ENCODE peak calls at places on chromosomes 12 and 14, in seven cellular contexts. One of them, this sample, is unnamed.

GRCh38 chr12:112524676-112525425 is 106.1 kb downstream of the PTPN11 start:
- DNase-seq in epithelial cell of prostate: peak
- DNase-seq in body of pancreas: no peak
- DNase-seq in MM.1S: peak
- DNase-seq in upper lobe of left lung: no peak
- DNase-seq in PC-9: peak
- DNase-seq in OCI-LY7: no peak
- DNase-seq in this sample: no peak

GRCh38 chr12:115227137-115227615 is 543.2 kb upstream of the TBX3 start:
- DNase-seq in epithelial cell of prostate: peak
- DNase-seq in body of pancreas: no peak
- DNase-seq in MM.1S: no peak
- DNase-seq in upper lobe of left lung: no peak
- DNase-seq in PC-9: peak
- DNase-seq in OCI-LY7: no peak
- DNase-seq in this sample: no peak

GRCh38 chr12:130203151-130203550 is 40.9 kb downstream of the FZD10 start:
- DNase-seq in epithelial cell of prostate: no peak
- DNase-seq in body of pancreas: no peak
- DNase-seq in MM.1S: no peak
- DNase-seq in upper lobe of left lung: no peak
- DNase-seq in PC-9: no peak
- DNase-seq in OCI-LY7: no peak
- DNase-seq in this sample: no peak

GRCh38 chr14:104157303-104157928 is 19.0 kb downstream of the KIF26A start:
- DNase-seq in epithelial cell of prostate: no peak
- DNase-seq in body of pancreas: no peak
- DNase-seq in MM.1S: no peak
- DNase-seq in upper lobe of left lung: no peak
- DNase-seq in PC-9: no peak
- DNase-seq in OCI-LY7: no peak
- DNase-seq in this sample: no peak

GRCh38 chr14:22448035-22448904 is 140.8 kb downstream of the DAD1 start:
- DNase-seq in epithelial cell of prostate: no peak
- DNase-seq in body of pancreas: no peak
- DNase-seq in MM.1S: no peak
- DNase-seq in upper lobe of left lung: no peak
- DNase-seq in PC-9: peak
- DNase-seq in OCI-LY7: peak
- DNase-seq in this sample: no peak

GRCh38 chr12:76688001-76688400 is 75.9 kb upstream of the ZDHHC17 start:
- DNase-seq in epithelial cell of prostate: no peak
- DNase-seq in body of pancreas: no peak
- DNase-seq in MM.1S: no peak
- DNase-seq in upper lobe of left lung: no peak
- DNase-seq in PC-9: no peak
- DNase-seq in OCI-LY7: no peak
- DNase-seq in this sample: no peak

GRCh38 chr12:11607313-11608081 is 42.0 kb upstream of the ETV6 start:
- DNase-seq in epithelial cell of prostate: no peak
- DNase-seq in body of pancreas: peak
- DNase-seq in MM.1S: no peak
- DNase-seq in upper lobe of left lung: no peak
- DNase-seq in PC-9: peak
- DNase-seq in OCI-LY7: no peak
- DNase-seq in this sample: no peak

GRCh38 chr14:77988966-77989365 is 181.2 kb upstream of the NRXN3 start:
- DNase-seq in epithelial cell of prostate: peak
- DNase-seq in body of pancreas: no peak
- DNase-seq in MM.1S: no peak
- DNase-seq in upper lobe of left lung: no peak
- DNase-seq in PC-9: no peak
- DNase-seq in OCI-LY7: no peak
- DNase-seq in this sample: no peak

GRCh38 chr12:53938276-53939140 is at the start of gene HOXC13:
- DNase-seq in epithelial cell of prostate: peak
- DNase-seq in body of pancreas: peak
- DNase-seq in MM.1S: peak
- DNase-seq in upper lobe of left lung: no peak
- DNase-seq in PC-9: peak
- DNase-seq in OCI-LY7: peak
- DNase-seq in this sample: no peak

GRCh38 chr12:118330421-118331018 is 42.2 kb downstream of the TAOK3 start:
- DNase-seq in epithelial cell of prostate: no peak
- DNase-seq in body of pancreas: peak
- DNase-seq in MM.1S: no peak
- DNase-seq in upper lobe of left lung: peak
- DNase-seq in PC-9: no peak
- DNase-seq in OCI-LY7: peak
- DNase-seq in this sample: no peak

GRCh38 chr12:93762059-93762719 is 85.0 kb downstream of the CRADD start:
- DNase-seq in epithelial cell of prostate: no peak
- DNase-seq in body of pancreas: no peak
- DNase-seq in MM.1S: no peak
- DNase-seq in upper lobe of left lung: no peak
- DNase-seq in PC-9: no peak
- DNase-seq in OCI-LY7: no peak
- DNase-seq in this sample: no peak

GRCh38 chr12:8594072-8594471 is 18.6 kb downstream of the AICDA start:
- DNase-seq in epithelial cell of prostate: no peak
- DNase-seq in body of pancreas: no peak
- DNase-seq in MM.1S: no peak
- DNase-seq in upper lobe of left lung: no peak
- DNase-seq in PC-9: no peak
- DNase-seq in OCI-LY7: no peak
- DNase-seq in this sample: no peak

GRCh38 chr12:117034249-117034648 is 65.0 kb downstream of the TESC start:
- DNase-seq in epithelial cell of prostate: no peak
- DNase-seq in body of pancreas: no peak
- DNase-seq in MM.1S: no peak
- DNase-seq in upper lobe of left lung: no peak
- DNase-seq in PC-9: no peak
- DNase-seq in OCI-LY7: no peak
- DNase-seq in this sample: no peak

GRCh38 chr12:15629108-15629507 is 160.1 kb downstream of the EPS8 start:
- DNase-seq in epithelial cell of prostate: peak
- DNase-seq in body of pancreas: peak
- DNase-seq in MM.1S: no peak
- DNase-seq in upper lobe of left lung: peak
- DNase-seq in PC-9: peak
- DNase-seq in OCI-LY7: no peak
- DNase-seq in this sample: no peak

GRCh38 chr12:15627995-15628945 is 160.9 kb downstream of the EPS8 start:
- DNase-seq in epithelial cell of prostate: no peak
- DNase-seq in body of pancreas: no peak
- DNase-seq in MM.1S: no peak
- DNase-seq in upper lobe of left lung: no peak
- DNase-seq in PC-9: no peak
- DNase-seq in OCI-LY7: no peak
- DNase-seq in this sample: no peak

GRCh38 chr12:15631007-15631715 is 158.0 kb downstream of the EPS8 start:
- DNase-seq in epithelial cell of prostate: no peak
- DNase-seq in body of pancreas: no peak
- DNase-seq in MM.1S: no peak
- DNase-seq in upper lobe of left lung: no peak
- DNase-seq in PC-9: no peak
- DNase-seq in OCI-LY7: no peak
- DNase-seq in this sample: no peak

GRCh38 chr12:15632708-15633107 is 156.5 kb downstream of the EPS8 start:
- DNase-seq in epithelial cell of prostate: no peak
- DNase-seq in body of pancreas: no peak
- DNase-seq in MM.1S: no peak
- DNase-seq in upper lobe of left lung: no peak
- DNase-seq in PC-9: no peak
- DNase-seq in OCI-LY7: no peak
- DNase-seq in this sample: no peak

GRCh38 chr12:15629761-15630160 is 159.4 kb downstream of the EPS8 start:
- DNase-seq in epithelial cell of prostate: no peak
- DNase-seq in body of pancreas: no peak
- DNase-seq in MM.1S: no peak
- DNase-seq in upper lobe of left lung: no peak
- DNase-seq in PC-9: no peak
- DNase-seq in OCI-LY7: no peak
- DNase-seq in this sample: no peak
- H3K27ac ChIP-seq in epithelial cell of prostate: peak
- H3K27ac ChIP-seq in body of pancreas: peak
- H3K27ac ChIP-seq in MM.1S: no peak
- H3K27ac ChIP-seq in upper lobe of left lung: peak
- H3K27ac ChIP-seq in PC-9: peak
- H3K27ac ChIP-seq in OCI-LY7: no peak
- H3K27ac ChIP-seq in this sample: no peak

GRCh38 chr12:57151741-57152407 is 4.5 kb upstream of the LRP1-AS start:
- DNase-seq in epithelial cell of prostate: no peak
- DNase-seq in body of pancreas: no peak
- DNase-seq in MM.1S: no peak
- DNase-seq in upper lobe of left lung: no peak
- DNase-seq in PC-9: no peak
- DNase-seq in OCI-LY7: no peak
- DNase-seq in this sample: no peak
- H3K27ac ChIP-seq in epithelial cell of prostate: peak
- H3K27ac ChIP-seq in body of pancreas: peak
- H3K27ac ChIP-seq in MM.1S: no peak
- H3K27ac ChIP-seq in upper lobe of left lung: peak
- H3K27ac ChIP-seq in PC-9: no peak
- H3K27ac ChIP-seq in OCI-LY7: no peak
- H3K27ac ChIP-seq in this sample: no peak

GRCh38 chr12:57609091-57609780 is 2.0 kb upstream of the ARHGEF25 start:
- DNase-seq in epithelial cell of prostate: no peak
- DNase-seq in body of pancreas: no peak
- DNase-seq in MM.1S: no peak
- DNase-seq in upper lobe of left lung: no peak
- DNase-seq in PC-9: no peak
- DNase-seq in OCI-LY7: no peak
- DNase-seq in this sample: no peak
- H3K27ac ChIP-seq in epithelial cell of prostate: no peak
- H3K27ac ChIP-seq in body of pancreas: no peak
- H3K27ac ChIP-seq in MM.1S: no peak
- H3K27ac ChIP-seq in upper lobe of left lung: peak
- H3K27ac ChIP-seq in PC-9: no peak
- H3K27ac ChIP-seq in OCI-LY7: no peak
- H3K27ac ChIP-seq in this sample: no peak

DNA sequence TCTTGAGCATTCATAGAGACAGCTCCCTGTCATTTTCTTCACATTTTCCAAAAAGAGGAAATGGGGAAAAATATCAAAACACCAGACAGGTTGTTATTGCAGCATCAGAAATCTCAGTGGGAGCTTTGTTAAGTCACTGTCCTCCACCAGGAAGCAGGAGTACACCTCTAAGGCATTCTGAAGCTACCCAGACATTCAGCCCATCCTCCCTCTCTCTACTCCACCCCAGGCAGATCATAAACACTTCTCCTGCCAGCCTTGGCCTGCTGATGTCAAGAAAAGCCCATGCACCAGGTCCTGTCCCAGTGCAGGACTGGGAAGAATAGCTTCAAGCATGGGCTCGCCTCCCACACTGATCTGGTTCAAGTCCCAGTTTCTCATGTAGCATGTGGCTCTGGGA is 1198.4 kb downstream of the VRK1 start:
- DNase-seq in epithelial cell of prostate: no peak
- DNase-seq in body of pancreas: no peak
- DNase-seq in MM.1S: no peak
- DNase-seq in upper lobe of left lung: no peak
- DNase-seq in PC-9: no peak
- DNase-seq in OCI-LY7: no peak
- DNase-seq in this sample: no peak
- H3K27ac ChIP-seq in epithelial cell of prostate: no peak
- H3K27ac ChIP-seq in body of pancreas: no peak
- H3K27ac ChIP-seq in MM.1S: no peak
- H3K27ac ChIP-seq in upper lobe of left lung: no peak
- H3K27ac ChIP-seq in PC-9: no peak
- H3K27ac ChIP-seq in OCI-LY7: no peak
- H3K27ac ChIP-seq in this sample: peak

GRCh38 chr12:89179983-89180382 is 172.3 kb downstream of the DUSP6 start:
- DNase-seq in epithelial cell of prostate: peak
- DNase-seq in body of pancreas: peak
- DNase-seq in MM.1S: no peak
- DNase-seq in upper lobe of left lung: peak
- DNase-seq in PC-9: peak
- DNase-seq in OCI-LY7: no peak
- DNase-seq in this sample: no peak
- H3K27ac ChIP-seq in epithelial cell of prostate: peak
- H3K27ac ChIP-seq in body of pancreas: no peak
- H3K27ac ChIP-seq in MM.1S: no peak
- H3K27ac ChIP-seq in upper lobe of left lung: no peak
- H3K27ac ChIP-seq in PC-9: peak
- H3K27ac ChIP-seq in OCI-LY7: no peak
- H3K27ac ChIP-seq in this sample: no peak

DNA sequence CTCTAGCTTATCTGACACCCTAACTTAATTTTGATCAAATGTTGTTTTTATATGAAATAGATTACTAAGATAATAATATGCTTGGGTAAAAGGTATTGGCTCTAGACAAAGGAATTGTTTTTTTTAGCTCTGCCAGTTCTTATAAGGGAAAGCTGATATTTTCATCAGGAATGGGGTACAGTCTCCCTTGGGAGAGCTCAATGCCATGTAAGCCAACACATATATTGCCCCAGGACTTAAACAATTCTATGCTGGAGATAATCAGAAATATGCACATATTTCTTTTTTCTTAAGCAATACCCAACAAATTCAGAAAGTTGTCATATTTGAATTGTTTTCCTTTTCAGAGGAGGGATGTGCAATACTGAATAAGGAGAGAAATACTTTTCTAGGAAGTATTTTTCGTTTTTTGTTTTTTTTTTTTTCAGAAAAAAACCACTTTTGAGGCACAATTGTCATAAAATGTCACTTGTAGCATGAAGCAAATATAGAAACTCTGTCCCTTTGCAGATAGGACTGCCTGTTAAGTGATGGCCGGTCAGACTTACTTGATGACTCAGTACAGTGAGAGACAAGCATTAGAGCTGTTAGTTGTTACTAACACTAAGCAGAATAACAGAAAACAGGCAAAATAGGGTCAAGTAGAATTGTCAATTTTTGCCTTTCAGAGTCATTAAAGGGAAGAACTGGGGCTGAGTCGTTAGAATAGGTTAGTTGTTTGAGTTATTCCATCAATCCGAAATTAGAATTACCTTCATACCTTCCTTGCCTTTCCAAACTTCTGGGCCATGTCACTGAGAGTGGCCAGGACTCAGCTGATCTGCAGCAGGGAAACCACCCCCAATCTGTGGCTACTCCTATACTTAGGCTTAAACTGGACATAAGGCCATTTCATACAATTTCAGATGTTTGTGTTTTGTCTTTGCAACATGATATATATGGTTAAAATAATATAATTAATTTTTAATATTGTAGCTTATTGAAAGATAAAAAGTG is 168.1 kb downstream of the SLC38A4 start:
- DNase-seq in epithelial cell of prostate: no peak
- DNase-seq in body of pancreas: no peak
- DNase-seq in MM.1S: no peak
- DNase-seq in upper lobe of left lung: no peak
- DNase-seq in PC-9: no peak
- DNase-seq in OCI-LY7: no peak
- DNase-seq in this sample: no peak
- H3K27ac ChIP-seq in epithelial cell of prostate: no peak
- H3K27ac ChIP-seq in body of pancreas: no peak
- H3K27ac ChIP-seq in MM.1S: no peak
- H3K27ac ChIP-seq in upper lobe of left lung: no peak
- H3K27ac ChIP-seq in PC-9: no peak
- H3K27ac ChIP-seq in OCI-LY7: no peak
- H3K27ac ChIP-seq in this sample: no peak

This sample was measured in CD4-positive, alpha-beta memory T cell.